ENCODE peak calls at places on chromosomes 13 and 19, in seven cellular contexts. C, T, R, O, X, U and D are unnamed samples. For H3K4me1, the result is how much of the 10 kb centered on the place peaks cover.

GRCh38 chr13:83153833-83154232 is 728.4 kb downstream of the SLITRK1 start:
- DNase-seq in C (no peak), T (no peak), R (no peak), O (no peak), X (no peak), U (no peak), D (no peak)

GRCh38 chr19:22263121-22263520 is 23.1 kb upstream of the ZNF729 start:
- DNase-seq in C (no peak), T (no peak), R (no peak), O (no peak), X (no peak), U (no peak), D (no peak)

GRCh38 chr13:107906131-107906530 is 309.2 kb downstream of the LIG4 start:
- DNase-seq in C (no peak), T (no peak), R (no peak), O (no peak), X (no peak), U (no peak), D (no peak)

GRCh38 chr13:53341144-53341510 is 312.5 kb downstream of the OLFM4 start:
- DNase-seq in C (no peak), T (no peak), R (no peak), O (no peak), X (no peak), U (no peak), D (no peak)

GRCh38 chr13:51605698-51606097 is 21.4 kb downstream of the WDFY2 start:
- DNase-seq in C (no peak), T (no peak), R (no peak), O (no peak), X (no peak), U (no peak), D (no peak)

GRCh38 chr19:54017266-54017665 is 25.8 kb downstream of the CACNG6 start:
- DNase-seq in C (no peak), T (no peak), R (peak), O (no peak), X (no peak), U (no peak), D (no peak)

GRCh38 chr19:42067315-42067888 is 2.6 kb downstream of the GRIK5 start:
- DNase-seq in C (no peak), T (no peak), R (no peak), O (no peak), X (no peak), U (no peak), D (peak)

GRCh38 chr19:14409157-14410053 is 9.7 kb downstream of the DDX39A start:
- DNase-seq in C (no peak), T (no peak), R (no peak), O (no peak), X (no peak), U (no peak), D (no peak)

GRCh38 chr19:38303517-38304351 is at the start of gene C19orf33:
- DNase-seq in C (no peak), T (no peak), R (no peak), O (peak), X (no peak), U (no peak), D (peak)

GRCh38 chr13:26923824-26924605 is 163.4 kb upstream of the GPR12 start:
- DNase-seq in C (no peak), T (no peak), R (peak), O (no peak), X (no peak), U (no peak), D (no peak)

GRCh38 chr13:49099513-49099877 is 120.6 kb upstream of the MLNR start:
- DNase-seq in C (no peak), T (no peak), R (no peak), O (no peak), X (no peak), U (no peak), D (no peak)

GRCh38 chr19:31258211-31259052 is 90.8 kb downstream of the TSHZ3 start:
- DNase-seq in C (no peak), T (no peak), R (no peak), O (no peak), X (no peak), U (no peak), D (no peak)

GRCh38 chr13:51534075-51534817 is 50.0 kb upstream of the WDFY2 start:
- DNase-seq in C (no peak), T (no peak), R (no peak), O (peak), X (no peak), U (no peak), D (no peak)

GRCh38 chr13:51590966-51591627 is 6.8 kb downstream of the WDFY2 start:
- DNase-seq in C (peak), T (no peak), R (peak), O (no peak), X (no peak), U (no peak), D (no peak)

GRCh38 chr13:79141082-79141481 is 265.0 kb downstream of the RBM26 start:
- DNase-seq in C (no peak), T (no peak), R (no peak), O (no peak), X (no peak), U (no peak), D (no peak)

GRCh38 chr19:10454267-10454666 is 33.9 kb downstream of the PDE4A start:
- DNase-seq in C (no peak), T (no peak), R (no peak), O (no peak), X (peak), U (no peak), D (no peak)

GRCh38 chr19:35991731-35992450 is 3.1 kb upstream of the SDHAF1 start:
- DNase-seq in C (no peak), T (no peak), R (no peak), O (no peak), X (no peak), U (no peak), D (no peak)

GRCh38 chr19:53908933-53909415 is at the start of gene CACNG7:
- DNase-seq in C (no peak), T (no peak), R (no peak), O (no peak), X (no peak), U (no peak), D (peak)

GRCh38 chr13:31997641-31998040 is 33.9 kb upstream of the FRY start:
- DNase-seq in C (no peak), T (no peak), R (no peak), O (no peak), X (no peak), U (no peak), D (no peak)

GRCh38 chr19:56748443-56748842 is 76.9 kb upstream of the ZNF835 start:
- DNase-seq in C (no peak), T (no peak), R (peak), O (no peak), X (no peak), U (no peak), D (no peak)

GRCh38 chr19:17352608-17353280 is 15.4 kb downstream of the GTPBP3 start:
- DNase-seq in C (no peak), T (no peak), R (no peak), O (no peak), X (no peak), U (no peak), D (peak)

GRCh38 chr13:42985312-42986175 is 6.5 kb downstream of the EPSTI1 start:
- DNase-seq in C (no peak), T (no peak), R (peak), O (peak), X (no peak), U (no peak), D (peak)

GRCh38 chr13:29227560-29227959 is 367.9 kb downstream of the SLC7A1 start:
- DNase-seq in C (no peak), T (no peak), R (no peak), O (no peak), X (no peak), U (no peak), D (no peak)

GRCh38 chr13:32932376-32932775 is 83.8 kb upstream of the KL start:
- DNase-seq in C (no peak), T (no peak), R (no peak), O (no peak), X (no peak), U (no peak), D (no peak)

GRCh38 chr13:60519496-60519895 is 122.5 kb downstream of the TDRD3 start:
- DNase-seq in C (no peak), T (no peak), R (no peak), O (no peak), X (no peak), U (no peak), D (no peak)

GRCh38 chr19:40337594-40337993 is 10.6 kb downstream of the C19orf47 start:
- DNase-seq in C (no peak), T (no peak), R (no peak), O (peak), X (no peak), U (no peak), D (peak)

GRCh38 chr19:7063339-7063738 is 4.9 kb upstream of the MBD3L3 start:
- DNase-seq in C (no peak), T (no peak), R (no peak), O (no peak), X (no peak), U (no peak), D (no peak)

GRCh38 chr13:93775507-93776108 is 549.0 kb downstream of the GPC6 start:
- DNase-seq in C (no peak), T (no peak), R (peak), O (no peak), X (no peak), U (no peak), D (no peak)

GRCh38 chr19:46861691-46862503 is 1.1 kb downstream of the ARHGAP35 start:
- DNase-seq in C (no peak), T (peak), R (no peak), O (peak), X (no peak), U (no peak), D (peak)

GRCh38 chr13:102461302-102461701 is 59.5 kb upstream of the FGF14 start:
- DNase-seq in C (no peak), T (no peak), R (peak), O (no peak), X (no peak), U (no peak), D (no peak)

GRCh38 chr19:38919837-38920528 is 8.0 kb upstream of the CCER2 start:
- DNase-seq in C (no peak), T (no peak), R (no peak), O (no peak), X (no peak), U (no peak), D (no peak)

GRCh38 chr19:55320844-55321419 is 4.2 kb downstream of the TMEM150B start:
- DNase-seq in C (no peak), T (no peak), R (no peak), O (no peak), X (no peak), U (no peak), D (no peak)

GRCh38 chr19:55316646-55317045 is 8.5 kb downstream of the TMEM150B start:
- DNase-seq in C (no peak), T (no peak), R (no peak), O (no peak), X (no peak), U (no peak), D (no peak)

GRCh38 chr19:55322495-55322894 is 2.6 kb downstream of the TMEM150B start:
- DNase-seq in C (no peak), T (no peak), R (no peak), O (peak), X (no peak), U (no peak), D (no peak)

GRCh38 chr19:55321466-55321865 is 3.7 kb downstream of the TMEM150B start:
- DNase-seq in C (no peak), T (no peak), R (no peak), O (peak), X (no peak), U (no peak), D (no peak)

DNA sequence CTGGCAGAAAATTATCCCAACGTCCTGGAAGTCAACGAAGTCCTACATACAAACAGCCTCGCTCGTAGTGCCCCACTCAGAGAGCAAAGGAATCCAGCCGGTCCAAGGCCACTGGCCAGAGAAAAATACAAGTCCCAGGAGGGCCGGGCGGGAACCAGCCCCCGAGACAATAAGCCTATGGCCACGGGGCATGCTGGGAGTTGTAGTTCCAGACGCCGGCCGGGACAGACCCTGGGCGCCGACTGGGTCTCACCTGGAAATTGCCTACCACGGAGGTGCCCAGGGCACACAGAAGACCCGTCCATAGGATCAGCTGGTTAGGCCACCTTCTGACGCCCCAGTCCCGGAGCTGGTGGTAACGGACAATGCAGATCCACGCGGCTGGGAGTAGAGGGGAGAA is 5.4 kb downstream of the TMEM150B start:
- DNase-seq in C (no peak), T (no peak), R (peak), O (peak), X (no peak), U (no peak), D (peak)
- H3K4me1 ChIP-seq in C (under half), T (under half), R (under half), O (under half), X (under half), U (under half), D (under half)

GRCh38 chr19:16070366-16070990 is 5.8 kb upstream of the TPM4 start:
- DNase-seq in C (no peak), T (peak), R (no peak), O (peak), X (no peak), U (peak), D (peak)
- H3K4me3 ChIP-seq in C (no peak), T (peak), R (no peak), O (no peak), X (no peak), U (peak), D (no peak)

GRCh38 chr19:43582495-43582894 is 6.9 kb downstream of the PINLYP start:
- DNase-seq in C (no peak), T (no peak), R (no peak), O (no peak), X (no peak), U (no peak), D (no peak)

GRCh38 chr19:43589277-43589676 is 6.7 kb downstream of the IRGQ start:
- DNase-seq in C (no peak), T (no peak), R (no peak), O (no peak), X (no peak), U (no peak), D (no peak)

GRCh38 chr19:43581467-43581866 is 5.9 kb downstream of the PINLYP start:
- DNase-seq in C (no peak), T (no peak), R (no peak), O (no peak), X (no peak), U (no peak), D (peak)

GRCh38 chr19:43586346-43586745 is 9.6 kb downstream of the IRGQ start:
- DNase-seq in C (no peak), T (no peak), R (no peak), O (no peak), X (no peak), U (no peak), D (no peak)

GRCh38 chr19:43584484-43584883 is 8.9 kb downstream of the PINLYP start:
- DNase-seq in C (no peak), T (no peak), R (no peak), O (no peak), X (no peak), U (no peak), D (no peak)
- H3K4me1 ChIP-seq in C (under half), T (under half), R (under half), O (under half), X (under half), U (under half), D (under half)

GRCh38 chr13:111315347-111315995 is 5.0 kb upstream of the TEX29 start:
- DNase-seq in C (no peak), T (no peak), R (no peak), O (no peak), X (no peak), U (no peak), D (peak)
- H3K4me3 ChIP-seq in C (no peak), T (no peak), R (no peak), O (no peak), X (no peak), U (no peak), D (no peak)